ENCODE peak calls at places on chromosomes 7 and 10, in four cellular contexts. O is body of pancreas, P is tibial nerve, S is right lobe of liver. Z is an unnamed sample.

GRCh38 chr7:39428221-39428620 is 138.0 kb upstream of the YAE1 start:
- DNase-seq in O (no peak), P (no peak), S (no peak), Z (no peak)

GRCh38 chr10:21584834-21585530 is 51.0 kb downstream of the MLLT10 start:
- DNase-seq in O (no peak), P (no peak), S (peak), Z (no peak)

GRCh38 chr10:75788394-75789205 is 357.2 kb downstream of the LRMDA start:
- DNase-seq in O (peak), P (no peak), S (peak), Z (no peak)

GRCh38 chr7:55107946-55108345 is 89.1 kb downstream of the EGFR start:
- DNase-seq in O (no peak), P (no peak), S (no peak), Z (no peak)

GRCh38 chr7:43876266-43876665 is 6.9 kb upstream of the MRPS24 start:
- DNase-seq in O (no peak), P (no peak), S (no peak), Z (no peak)

GRCh38 chr7:105224884-105225651 is 163.7 kb downstream of the SRPK2 start:
- DNase-seq in O (peak), P (no peak), S (no peak), Z (no peak)

GRCh38 chr7:77651544-77652162 is 44.6 kb upstream of the RSBN1L start:
- DNase-seq in O (peak), P (no peak), S (no peak), Z (no peak)

GRCh38 chr10:10830316-10831061 is 187.2 kb upstream of the CELF2 start:
- DNase-seq in O (no peak), P (no peak), S (no peak), Z (no peak)

GRCh38 chr10:49611166-49611814 is 1.2 kb downstream of the SLC18A3 start:
- DNase-seq in O (no peak), P (no peak), S (no peak), Z (peak)

GRCh38 chr10:126331101-126331500 is 57.2 kb downstream of the ADAM12 start:
- DNase-seq in O (no peak), P (no peak), S (no peak), Z (no peak)

GRCh38 chr10:66322261-66322660 is 603.6 kb upstream of the LRRTM3 start:
- DNase-seq in O (no peak), P (no peak), S (peak), Z (no peak)

GRCh38 chr10:31152421-31153133 is 120.9 kb upstream of the ZNF438 start:
- DNase-seq in O (no peak), P (no peak), S (no peak), Z (no peak)

GRCh38 chr10:79074732-79075131 is 6.0 kb downstream of the ZMIZ1 start:
- DNase-seq in O (peak), P (no peak), S (no peak), Z (no peak)

GRCh38 chr10:110460111-110460809 is 37.4 kb upstream of the DUSP5 start:
- DNase-seq in O (peak), P (no peak), S (peak), Z (peak)

GRCh38 chr7:43756368-43757072 is 2.0 kb upstream of the BLVRA start:
- DNase-seq in O (no peak), P (no peak), S (no peak), Z (no peak)

GRCh38 chr7:132312531-132313070 is 263.7 kb downstream of the PLXNA4 start:
- DNase-seq in O (no peak), P (no peak), S (no peak), Z (no peak)

GRCh38 chr10:87550741-87551140 is 46.0 kb downstream of the MINPP1 start:
- DNase-seq in O (no peak), P (no peak), S (no peak), Z (no peak)

GRCh38 chr10:25867321-25867720 is 66.7 kb upstream of the MYO3A start:
- DNase-seq in O (no peak), P (no peak), S (no peak), Z (no peak)

GRCh38 chr10:131111007-131111406 is 200.5 kb downstream of the TCERG1L start:
- DNase-seq in O (no peak), P (no peak), S (no peak), Z (no peak)

GRCh38 chr10:89518876-89519842 is 16.2 kb downstream of the SLC16A12 start:
- DNase-seq in O (no peak), P (no peak), S (no peak), Z (no peak)

GRCh38 chr10:129897851-129898463 is 66.1 kb downstream of the EBF3 start:
- DNase-seq in O (no peak), P (no peak), S (no peak), Z (no peak)

GRCh38 chr7:115933463-115933862 is 97.1 kb downstream of the TFEC start:
- DNase-seq in O (no peak), P (no peak), S (no peak), Z (no peak)

GRCh38 chr10:50506861-50507573 is 116.7 kb downstream of the SGMS1 start:
- DNase-seq in O (peak), P (peak), S (no peak), Z (no peak)

GRCh38 chr10:22053048-22053447 is 49.5 kb upstream of the DNAJC1 start:
- DNase-seq in O (no peak), P (peak), S (no peak), Z (no peak)

GRCh38 chr10:103334567-103334966 is 16.4 kb downstream of the PCGF6 start:
- DNase-seq in O (no peak), P (no peak), S (no peak), Z (no peak)

GRCh38 chr7:38318803-38319416 is 45.5 kb upstream of the TARP start:
- DNase-seq in O (no peak), P (no peak), S (no peak), Z (no peak)

GRCh38 chr10:131855763-131856401 is 44.9 kb upstream of the PPP2R2D start:
- DNase-seq in O (no peak), P (no peak), S (peak), Z (peak)

GRCh38 chr7:9201928-9202327 is 768.5 kb downstream of the NXPH1 start:
- DNase-seq in O (no peak), P (no peak), S (no peak), Z (no peak)

GRCh38 chr10:21134645-21135395 is 237.7 kb upstream of the NEBL start:
- DNase-seq in O (no peak), P (no peak), S (no peak), Z (no peak)

GRCh38 chr7:113831509-113831908 is 87.3 kb downstream of the PPP1R3A start:
- DNase-seq in O (no peak), P (no peak), S (no peak), Z (no peak)

GRCh38 chr7:5396542-5396941 is 27.1 kb downstream of the TNRC18 start:
- DNase-seq in O (no peak), P (no peak), S (peak), Z (no peak)

GRCh38 chr7:30162622-30163124 is 27.9 kb downstream of the MTURN start:
- DNase-seq in O (no peak), P (no peak), S (no peak), Z (no peak)

GRCh38 chr10:3485287-3485686 is 299.7 kb downstream of the KLF6 start:
- DNase-seq in O (no peak), P (no peak), S (no peak), Z (no peak)
- TF ChIP-seq POLR2A in O (no peak), P (no peak), S (no peak), Z (no peak)

DNA sequence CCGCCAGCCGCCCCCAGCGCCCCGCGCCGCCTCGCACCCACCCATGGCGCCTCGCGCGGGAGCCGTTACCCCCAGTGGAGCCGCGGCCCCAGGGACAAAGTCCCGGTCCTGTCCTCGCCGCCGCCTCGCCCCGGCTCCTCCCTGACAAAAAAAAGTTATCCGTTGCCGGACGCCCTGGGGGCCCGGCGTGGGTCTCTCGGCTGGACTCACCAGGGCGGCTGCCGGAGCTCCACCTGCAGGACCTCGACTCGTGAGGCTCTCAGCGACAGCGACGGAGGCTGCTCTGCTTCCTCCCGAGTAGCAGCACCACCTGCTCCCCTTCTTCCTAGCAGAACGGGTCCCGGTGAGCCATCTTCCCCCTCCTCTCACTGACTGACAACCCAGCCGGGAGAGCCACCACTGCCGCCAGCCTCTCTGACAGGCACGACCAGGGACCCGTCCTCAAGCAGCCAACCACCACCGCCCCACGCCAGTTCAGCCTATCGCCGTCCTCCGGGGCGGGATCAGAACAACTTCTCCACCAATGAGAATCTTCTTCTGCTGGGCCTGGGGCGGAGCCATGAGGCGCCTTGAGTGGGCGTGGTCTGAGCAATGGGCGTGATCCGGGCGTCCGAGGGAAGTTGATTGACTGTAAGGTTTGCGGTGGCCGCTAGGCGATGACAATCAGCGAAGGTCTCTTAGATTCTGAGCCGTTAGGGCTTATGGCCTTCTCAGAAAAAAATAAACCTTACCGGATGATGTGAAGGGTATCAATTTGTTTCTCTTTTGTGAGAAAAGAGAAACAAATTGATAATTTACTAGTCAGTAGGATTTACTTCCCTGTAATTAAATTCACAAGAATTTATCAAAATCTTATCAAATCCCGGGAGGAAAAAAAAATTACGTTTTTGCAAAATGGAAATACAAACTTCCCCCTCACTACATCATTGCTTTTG is at the start of gene HYCC1:
- DNase-seq in O (peak), P (peak), S (peak), Z (peak)
- TF ChIP-seq POLR2A in O (peak), P (peak), S (peak), Z (peak)

GRCh38 chr7:1555046-1555812 is 776 bp downstream of the TMEM184A start:
- DNase-seq in O (peak), P (no peak), S (peak), Z (peak)
- TF ChIP-seq POLR2A in O (no peak), P (no peak), S (peak), Z (no peak)

GRCh38 chr10:95241533-95241932 is 47.5 kb downstream of the ACSM6 start:
- DNase-seq in O (no peak), P (no peak), S (no peak), Z (no peak)
- TF ChIP-seq POLR2A in O (no peak), P (no peak), S (no peak), Z (no peak)

Z was measured in breast epithelium.